ENCODE peak calls at places on chromosome 7, in nine cellular contexts. One of them, this sample, is unnamed.

GRCh38 chr7:101817930-101818698 is 688 bp downstream of the CUX1 start:
- DNase-seq in A549: no peak
- DNase-seq in stomach: no peak
- DNase-seq in HepG2: no peak
- DNase-seq in GM12878: no peak
- DNase-seq in ovary: no peak
- DNase-seq in transverse colon: no peak
- DNase-seq in SK-N-SH: no peak
- DNase-seq in upper lobe of left lung: no peak
- DNase-seq in this sample: no peak

GRCh38 chr7:80890839-80891544 is 27.9 kb downstream of the SEMA3C start:
- DNase-seq in A549: no peak
- DNase-seq in stomach: no peak
- DNase-seq in HepG2: no peak
- DNase-seq in GM12878: no peak
- DNase-seq in ovary: no peak
- DNase-seq in transverse colon: no peak
- DNase-seq in SK-N-SH: no peak
- DNase-seq in upper lobe of left lung: no peak
- DNase-seq in this sample: no peak

GRCh38 chr7:1850111-1850975 is 180.3 kb downstream of the ELFN1 start:
- DNase-seq in A549: no peak
- DNase-seq in stomach: no peak
- DNase-seq in HepG2: no peak
- DNase-seq in GM12878: no peak
- DNase-seq in ovary: no peak
- DNase-seq in transverse colon: no peak
- DNase-seq in SK-N-SH: no peak
- DNase-seq in upper lobe of left lung: peak; percentile 78
- DNase-seq in this sample: no peak

GRCh38 chr7:21543528-21544302 is 876 bp downstream of the DNAH11 start:
- DNase-seq in A549: no peak
- DNase-seq in stomach: no peak
- DNase-seq in HepG2: no peak
- DNase-seq in GM12878: no peak
- DNase-seq in ovary: no peak
- DNase-seq in transverse colon: no peak
- DNase-seq in SK-N-SH: peak; percentile 17
- DNase-seq in upper lobe of left lung: no peak
- DNase-seq in this sample: no peak

GRCh38 chr7:130971297-130971696 is 237.3 kb upstream of the KLF14 start:
- DNase-seq in A549: no peak
- DNase-seq in stomach: no peak
- DNase-seq in HepG2: no peak
- DNase-seq in GM12878: no peak
- DNase-seq in ovary: no peak
- DNase-seq in transverse colon: no peak
- DNase-seq in SK-N-SH: no peak
- DNase-seq in upper lobe of left lung: no peak
- DNase-seq in this sample: no peak

GRCh38 chr7:144565586-144565985 is 162.1 kb upstream of the NOBOX start:
- DNase-seq in A549: no peak
- DNase-seq in stomach: no peak
- DNase-seq in HepG2: no peak
- DNase-seq in GM12878: no peak
- DNase-seq in ovary: no peak
- DNase-seq in transverse colon: no peak
- DNase-seq in SK-N-SH: no peak
- DNase-seq in upper lobe of left lung: no peak
- DNase-seq in this sample: no peak

GRCh38 chr7:115654384-115655181 is 376.0 kb downstream of the TFEC start:
- DNase-seq in A549: no peak
- DNase-seq in stomach: no peak
- DNase-seq in HepG2: no peak
- DNase-seq in GM12878: no peak
- DNase-seq in ovary: no peak
- DNase-seq in transverse colon: no peak
- DNase-seq in SK-N-SH: no peak
- DNase-seq in upper lobe of left lung: no peak
- DNase-seq in this sample: no peak

GRCh38 chr7:27677912-27678612 is 15.4 kb upstream of the HIBADH start:
- DNase-seq in A549: peak; percentile 84
- DNase-seq in stomach: no peak
- DNase-seq in HepG2: peak; percentile 83
- DNase-seq in GM12878: no peak
- DNase-seq in ovary: no peak
- DNase-seq in transverse colon: peak; percentile 21
- DNase-seq in SK-N-SH: no peak
- DNase-seq in upper lobe of left lung: no peak
- DNase-seq in this sample: no peak

GRCh38 chr7:142585425-142585824 is 163.8 kb upstream of the PRSS1 start:
- DNase-seq in A549: no peak
- DNase-seq in stomach: no peak
- DNase-seq in HepG2: no peak
- DNase-seq in GM12878: no peak
- DNase-seq in ovary: no peak
- DNase-seq in transverse colon: no peak
- DNase-seq in SK-N-SH: no peak
- DNase-seq in upper lobe of left lung: no peak
- DNase-seq in this sample: no peak
- TF ChIP-seq CTCF in A549: peak; percentile 20
- TF ChIP-seq CTCF in stomach: no peak
- TF ChIP-seq CTCF in HepG2: no peak
- TF ChIP-seq CTCF in GM12878: peak; percentile 46
- TF ChIP-seq CTCF in ovary: no peak
- TF ChIP-seq CTCF in transverse colon: no peak
- TF ChIP-seq CTCF in SK-N-SH: no peak
- TF ChIP-seq CTCF in upper lobe of left lung: no peak
- TF ChIP-seq CTCF in this sample: no peak

DNA sequence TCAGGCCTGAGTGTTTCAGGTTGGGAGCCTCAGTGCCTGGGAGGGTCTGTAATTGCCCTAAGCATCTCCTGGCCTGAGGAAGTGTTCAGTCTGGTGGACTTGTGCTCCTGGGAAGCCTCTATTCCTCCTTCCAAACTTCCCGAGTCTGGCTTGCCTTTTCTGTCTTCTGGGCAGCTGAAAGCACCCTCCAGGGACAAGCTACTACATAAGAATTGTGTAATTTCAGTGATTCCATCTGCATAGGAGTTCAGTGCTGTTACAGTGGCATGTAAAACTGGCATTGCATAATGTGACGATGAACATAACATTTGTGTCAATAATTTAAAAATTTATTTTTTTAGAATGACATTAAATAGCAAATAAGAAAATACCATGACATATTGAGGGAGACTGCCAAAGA is 109.3 kb downstream of the AOAH start:
- DNase-seq in A549: no peak
- DNase-seq in stomach: no peak
- DNase-seq in HepG2: no peak
- DNase-seq in GM12878: no peak
- DNase-seq in ovary: no peak
- DNase-seq in transverse colon: no peak
- DNase-seq in SK-N-SH: no peak
- DNase-seq in upper lobe of left lung: no peak
- DNase-seq in this sample: no peak
- TF ChIP-seq EP300 in A549: no peak
- TF ChIP-seq EP300 in stomach: no peak
- TF ChIP-seq EP300 in HepG2: no peak
- TF ChIP-seq EP300 in GM12878: no peak
- TF ChIP-seq EP300 in ovary: no peak
- TF ChIP-seq EP300 in transverse colon: no peak
- TF ChIP-seq EP300 in SK-N-SH: no peak
- TF ChIP-seq EP300 in upper lobe of left lung: no peak
- TF ChIP-seq EP300 in this sample: no peak

GRCh38 chr7:99525713-99526440 is 21.4 kb downstream of the ZKSCAN5 start:
- DNase-seq in A549: no peak
- DNase-seq in stomach: no peak
- DNase-seq in HepG2: no peak
- DNase-seq in GM12878: no peak
- DNase-seq in ovary: no peak
- DNase-seq in transverse colon: peak; percentile 17
- DNase-seq in SK-N-SH: no peak
- DNase-seq in upper lobe of left lung: no peak
- DNase-seq in this sample: no peak
- TF ChIP-seq CTCF in A549: no peak
- TF ChIP-seq CTCF in stomach: no peak
- TF ChIP-seq CTCF in HepG2: peak; percentile 71
- TF ChIP-seq CTCF in GM12878: peak; percentile 36
- TF ChIP-seq CTCF in ovary: no peak
- TF ChIP-seq CTCF in transverse colon: peak; percentile 14
- TF ChIP-seq CTCF in SK-N-SH: peak; percentile 58
- TF ChIP-seq CTCF in upper lobe of left lung: peak; percentile 17
- TF ChIP-seq CTCF in this sample: no peak

GRCh38 chr7:91632948-91633519 is 247.5 kb downstream of the MTERF1 start:
- DNase-seq in A549: no peak
- DNase-seq in stomach: no peak
- DNase-seq in HepG2: no peak
- DNase-seq in GM12878: no peak
- DNase-seq in ovary: no peak
- DNase-seq in transverse colon: no peak
- DNase-seq in SK-N-SH: no peak
- DNase-seq in upper lobe of left lung: no peak
- DNase-seq in this sample: no peak
- TF ChIP-seq EP300 in A549: no peak
- TF ChIP-seq EP300 in stomach: no peak
- TF ChIP-seq EP300 in HepG2: no peak
- TF ChIP-seq EP300 in GM12878: no peak
- TF ChIP-seq EP300 in ovary: no peak
- TF ChIP-seq EP300 in transverse colon: no peak
- TF ChIP-seq EP300 in SK-N-SH: no peak
- TF ChIP-seq EP300 in upper lobe of left lung: no peak
- TF ChIP-seq EP300 in this sample: no peak

DNA sequence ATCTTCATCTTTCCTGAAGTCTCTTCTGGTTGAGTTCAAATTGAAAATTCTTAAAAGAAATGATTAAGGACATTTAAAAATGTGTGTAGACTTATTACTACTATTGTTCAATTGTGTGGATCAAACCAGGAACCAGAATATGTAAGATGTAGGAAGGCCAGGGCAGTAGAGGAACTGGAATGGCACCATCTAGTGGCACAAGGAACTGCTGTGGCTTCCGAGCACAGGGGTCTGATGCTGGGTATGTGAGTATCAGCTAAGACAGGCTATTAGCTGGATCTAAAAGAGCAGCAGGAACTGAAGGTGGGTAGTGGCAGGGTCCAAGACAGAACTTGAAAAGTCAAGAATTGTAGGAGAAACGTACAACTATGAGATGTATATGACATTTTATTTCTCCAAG is 247.3 kb downstream of the SEMA3A start:
- DNase-seq in A549: peak; percentile 6
- DNase-seq in stomach: no peak
- DNase-seq in HepG2: peak; percentile 5
- DNase-seq in GM12878: no peak
- DNase-seq in ovary: no peak
- DNase-seq in transverse colon: peak; percentile 8
- DNase-seq in SK-N-SH: peak; percentile 38
- DNase-seq in upper lobe of left lung: no peak
- DNase-seq in this sample: no peak
- TF ChIP-seq CTCF in A549: no peak
- TF ChIP-seq CTCF in stomach: no peak
- TF ChIP-seq CTCF in HepG2: peak; percentile 59
- TF ChIP-seq CTCF in GM12878: peak; percentile 49
- TF ChIP-seq CTCF in ovary: no peak
- TF ChIP-seq CTCF in transverse colon: peak; percentile 13
- TF ChIP-seq CTCF in SK-N-SH: peak; percentile 61
- TF ChIP-seq CTCF in upper lobe of left lung: peak; percentile 13
- TF ChIP-seq CTCF in this sample: peak; percentile 28

GRCh38 chr7:158030071-158030470 is 557.6 kb downstream of the PTPRN2 start:
- DNase-seq in A549: no peak
- DNase-seq in stomach: no peak
- DNase-seq in HepG2: no peak
- DNase-seq in GM12878: no peak
- DNase-seq in ovary: no peak
- DNase-seq in transverse colon: no peak
- DNase-seq in SK-N-SH: no peak
- DNase-seq in upper lobe of left lung: no peak
- DNase-seq in this sample: peak; percentile 21

GRCh38 chr7:158027646-158028045 is 560.0 kb downstream of the PTPRN2 start:
- DNase-seq in A549: no peak
- DNase-seq in stomach: peak; percentile 11
- DNase-seq in HepG2: no peak
- DNase-seq in GM12878: no peak
- DNase-seq in ovary: no peak
- DNase-seq in transverse colon: no peak
- DNase-seq in SK-N-SH: no peak
- DNase-seq in upper lobe of left lung: no peak
- DNase-seq in this sample: peak; percentile 57

GRCh38 chr7:158029431-158029938 is 558.1 kb downstream of the PTPRN2 start:
- DNase-seq in A549: no peak
- DNase-seq in stomach: peak; percentile 24
- DNase-seq in HepG2: no peak
- DNase-seq in GM12878: no peak
- DNase-seq in ovary: no peak
- DNase-seq in transverse colon: no peak
- DNase-seq in SK-N-SH: no peak
- DNase-seq in upper lobe of left lung: no peak
- DNase-seq in this sample: peak; percentile 35

GRCh38 chr7:158028971-158029370 is 558.7 kb downstream of the PTPRN2 start:
- DNase-seq in A549: no peak
- DNase-seq in stomach: peak; percentile 22
- DNase-seq in HepG2: no peak
- DNase-seq in GM12878: no peak
- DNase-seq in ovary: no peak
- DNase-seq in transverse colon: no peak
- DNase-seq in SK-N-SH: no peak
- DNase-seq in upper lobe of left lung: peak; percentile 52
- DNase-seq in this sample: peak; percentile 20

DNA sequence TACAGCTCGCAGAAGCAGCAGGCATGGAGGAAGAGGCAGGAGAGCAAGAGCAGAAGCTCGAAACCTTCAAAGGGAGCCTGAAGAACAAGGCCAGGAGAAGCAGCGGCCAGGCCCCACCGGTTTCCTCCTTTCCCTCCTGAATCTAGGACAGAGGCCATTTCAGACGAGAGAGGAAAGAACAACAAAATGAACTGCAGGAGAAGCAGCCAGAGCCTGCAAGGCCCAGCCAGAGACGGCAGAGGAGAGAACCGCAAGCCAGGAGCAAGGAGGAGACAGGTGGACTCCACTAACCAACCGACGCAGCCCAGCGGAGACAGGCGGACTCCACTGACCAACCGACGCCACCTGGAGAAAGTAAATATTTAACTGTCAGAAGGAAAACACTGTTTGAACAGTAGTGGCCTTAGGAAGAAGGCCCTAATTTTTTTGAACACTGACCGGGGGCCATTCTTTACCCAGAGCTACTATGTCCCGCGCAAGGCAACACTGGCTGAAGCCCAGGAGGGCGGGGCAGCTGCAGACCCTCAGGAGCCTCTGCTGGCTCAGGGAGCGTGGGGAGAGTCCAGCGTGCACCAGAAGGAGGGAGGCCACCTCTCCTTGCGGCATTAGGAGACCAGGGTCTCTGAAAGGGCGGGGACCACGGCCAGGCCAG is 559.2 kb downstream of the PTPRN2 start:
- DNase-seq in A549: no peak
- DNase-seq in stomach: peak; percentile 79
- DNase-seq in HepG2: peak; percentile 72
- DNase-seq in GM12878: no peak
- DNase-seq in ovary: no peak
- DNase-seq in transverse colon: peak; percentile 35
- DNase-seq in SK-N-SH: no peak
- DNase-seq in upper lobe of left lung: no peak
- DNase-seq in this sample: peak; percentile 32
- TF ChIP-seq EP300 in A549: no peak
- TF ChIP-seq EP300 in stomach: no peak
- TF ChIP-seq EP300 in HepG2: no peak
- TF ChIP-seq EP300 in GM12878: no peak
- TF ChIP-seq EP300 in ovary: no peak
- TF ChIP-seq EP300 in transverse colon: no peak
- TF ChIP-seq EP300 in SK-N-SH: no peak
- TF ChIP-seq EP300 in upper lobe of left lung: no peak
- TF ChIP-seq EP300 in this sample: no peak

This sample was measured in suprapubic skin.